ENCODE peak calls at places on chromosomes 13 and 19, in five cellular contexts. J is activated T-helper 1 cell treated with anti-CD3 and anti-CD28 coated beads, Interleukin-2, amount 50 U/mL, for 16 hours; Y is osteocyte; X is EL; U is neural crest cell. F is an unnamed sample.
A peak's percentile ranks its signal among the peaks of the same experiment; 100 is the strongest.

GRCh38 chr19:56291857-56292256 is 19.3 kb downstream of the EDDM13 start:
- DNase-seq in J (no peak), Y (no peak), X (no peak), U (no peak), F (no peak)

GRCh38 chr19:8321760-8322637 is 703 bp downstream of the RPS28 start:
- DNase-seq in J (no peak), Y (no peak), X (no peak), U (no peak), F (no peak)

GRCh38 chr19:42132851-42133528 is 744 bp upstream of the POU2F2 start:
- DNase-seq in J (peak; percentile 83), Y (peak; percentile 91), X (peak; percentile 61), U (peak; percentile 76), F (no peak)

GRCh38 chr19:5738423-5738822 is 18.0 kb downstream of the CATSPERD start:
- DNase-seq in J (no peak), Y (no peak), X (no peak), U (no peak), F (no peak)

GRCh38 chr19:14648506-14648905 is 26.1 kb downstream of the ADGRE3 start:
- DNase-seq in J (no peak), Y (no peak), X (no peak), U (no peak), F (no peak)

GRCh38 chr13:98779695-98780094 is 27.2 kb upstream of the SLC15A1 start:
- DNase-seq in J (no peak), Y (no peak), X (no peak), U (no peak), F (no peak)

GRCh38 chr13:40446365-40446764 is 220.1 kb downstream of the FOXO1 start:
- DNase-seq in J (no peak), Y (no peak), X (peak; percentile 76), U (no peak), F (no peak)

GRCh38 chr13:27830010-27830409 is 37.7 kb downstream of the GSX1 start:
- DNase-seq in J (peak; percentile 40), Y (peak; percentile 88), X (peak; percentile 23), U (peak; percentile 67), F (no peak)

GRCh38 chr13:99806671-99807070 is 164.9 kb downstream of the ZIC5 start:
- DNase-seq in J (no peak), Y (no peak), X (no peak), U (no peak), F (no peak)

GRCh38 chr13:87042946-87043345 is 628.2 kb upstream of the SLITRK5 start:
- DNase-seq in J (no peak), Y (no peak), X (no peak), U (no peak), F (no peak)

GRCh38 chr19:30116530-30116929 is 174.5 kb downstream of the URI1 start:
- DNase-seq in J (no peak), Y (no peak), X (no peak), U (no peak), F (no peak)

GRCh38 chr19:1206733-1207301 is 1.2 kb downstream of the STK11 start:
- DNase-seq in J (no peak), Y (no peak), X (no peak), U (no peak), F (no peak)

GRCh38 chr13:106322628-106323027 is 212.8 kb downstream of the EFNB2 start:
- DNase-seq in J (no peak), Y (no peak), X (no peak), U (no peak), F (no peak)

GRCh38 chr19:46032597-46033025 is 8.2 kb downstream of the IGFL4 start:
- DNase-seq in J (no peak), Y (peak; percentile 79), X (no peak), U (no peak), F (no peak)

GRCh38 chr19:10566658-10567410 is 1.0 kb upstream of the KRI1 start:
- DNase-seq in J (no peak), Y (no peak), X (no peak), U (no peak), F (no peak)

GRCh38 chr13:102846261-102847015 is 606 bp downstream of the ERCC5 start:
- DNase-seq in J (peak; percentile 16), Y (no peak), X (peak; percentile 50), U (peak; percentile 7), F (peak; percentile 21)

GRCh38 chr19:46786236-46787039 is 2.0 kb downstream of the SLC1A5 start:
- DNase-seq in J (peak; percentile 79), Y (no peak), X (peak; percentile 93), U (peak; percentile 40), F (no peak)

GRCh38 chr19:19205416-19206410 is 2.5 kb upstream of the NR2C2AP start:
- DNase-seq in J (no peak), Y (no peak), X (no peak), U (no peak), F (no peak)

GRCh38 chr19:57850553-57851017 is 926 bp downstream of the ZNF587 start:
- DNase-seq in J (no peak), Y (no peak), X (peak; percentile 53), U (no peak), F (peak; percentile 44)

GRCh38 chr13:42594577-42595571 is 20.9 kb downstream of the TNFSF11 start:
- DNase-seq in J (peak; percentile 9), Y (no peak), X (peak; percentile 60), U (peak; percentile 54), F (no peak)